ENCODE peak calls at places on chromosomes 3 and 15, in five cellular contexts. One of them, this sample, is unnamed. For H3K36me3, the result is how much of the 10 kb centered on the place peaks cover.

GRCh38 chr15:93372209-93372910 is 283.3 kb upstream of the RGMA start:
- DNase-seq in naive thymus-derived CD4-positive, alpha-beta T cell: no peak
- DNase-seq in left ventricle myocardium inferior: no peak
- DNase-seq in DND-41: no peak
- DNase-seq in effector memory CD4-positive, alpha-beta T cell: no peak
- DNase-seq in this sample: no peak

GRCh38 chr15:63942486-63943365 is 103.6 kb downstream of the DAPK2 start:
- DNase-seq in naive thymus-derived CD4-positive, alpha-beta T cell: no peak
- DNase-seq in left ventricle myocardium inferior: no peak
- DNase-seq in DND-41: no peak
- DNase-seq in effector memory CD4-positive, alpha-beta T cell: no peak
- DNase-seq in this sample: peak

GRCh38 chr15:90664650-90665287 is 52.4 kb upstream of the BLM start:
- DNase-seq in naive thymus-derived CD4-positive, alpha-beta T cell: no peak
- DNase-seq in left ventricle myocardium inferior: peak
- DNase-seq in DND-41: no peak
- DNase-seq in effector memory CD4-positive, alpha-beta T cell: no peak
- DNase-seq in this sample: peak

GRCh38 chr15:27492021-27492621 is 521.1 kb downstream of the GABRG3 start:
- DNase-seq in naive thymus-derived CD4-positive, alpha-beta T cell: no peak
- DNase-seq in left ventricle myocardium inferior: no peak
- DNase-seq in DND-41: no peak
- DNase-seq in effector memory CD4-positive, alpha-beta T cell: no peak
- DNase-seq in this sample: no peak

GRCh38 chr3:122533931-122534334 is 19.2 kb upstream of the KPNA1 start:
- DNase-seq in naive thymus-derived CD4-positive, alpha-beta T cell: no peak
- DNase-seq in left ventricle myocardium inferior: no peak
- DNase-seq in DND-41: no peak
- DNase-seq in effector memory CD4-positive, alpha-beta T cell: no peak
- DNase-seq in this sample: no peak

GRCh38 chr3:113745273-113746068 is 578 bp downstream of the NAA50 start:
- DNase-seq in naive thymus-derived CD4-positive, alpha-beta T cell: peak
- DNase-seq in left ventricle myocardium inferior: peak
- DNase-seq in DND-41: peak
- DNase-seq in effector memory CD4-positive, alpha-beta T cell: peak
- DNase-seq in this sample: peak

GRCh38 chr3:65483475-65483874 is 555.2 kb downstream of the MAGI1 start:
- DNase-seq in naive thymus-derived CD4-positive, alpha-beta T cell: no peak
- DNase-seq in left ventricle myocardium inferior: peak
- DNase-seq in DND-41: no peak
- DNase-seq in effector memory CD4-positive, alpha-beta T cell: no peak
- DNase-seq in this sample: peak

GRCh38 chr3:46565607-46566039 is 479 bp downstream of the LRRC2 start:
- DNase-seq in naive thymus-derived CD4-positive, alpha-beta T cell: peak
- DNase-seq in left ventricle myocardium inferior: peak
- DNase-seq in DND-41: peak
- DNase-seq in effector memory CD4-positive, alpha-beta T cell: no peak
- DNase-seq in this sample: peak

GRCh38 chr3:18234717-18235335 is 190.3 kb downstream of the SATB1 start:
- DNase-seq in naive thymus-derived CD4-positive, alpha-beta T cell: no peak
- DNase-seq in left ventricle myocardium inferior: peak
- DNase-seq in DND-41: no peak
- DNase-seq in effector memory CD4-positive, alpha-beta T cell: no peak
- DNase-seq in this sample: no peak

GRCh38 chr3:54188176-54188791 is 65.9 kb downstream of the CACNA2D3 start:
- DNase-seq in naive thymus-derived CD4-positive, alpha-beta T cell: peak
- DNase-seq in left ventricle myocardium inferior: no peak
- DNase-seq in DND-41: peak
- DNase-seq in effector memory CD4-positive, alpha-beta T cell: no peak
- DNase-seq in this sample: peak

GRCh38 chr3:111989061-111989678 is 9.6 kb upstream of the TAGLN3 start:
- DNase-seq in naive thymus-derived CD4-positive, alpha-beta T cell: peak
- DNase-seq in left ventricle myocardium inferior: no peak
- DNase-seq in DND-41: no peak
- DNase-seq in effector memory CD4-positive, alpha-beta T cell: no peak
- DNase-seq in this sample: no peak

GRCh38 chr3:18806633-18807032 is 341.7 kb upstream of the KCNH8 start:
- DNase-seq in naive thymus-derived CD4-positive, alpha-beta T cell: no peak
- DNase-seq in left ventricle myocardium inferior: no peak
- DNase-seq in DND-41: no peak
- DNase-seq in effector memory CD4-positive, alpha-beta T cell: no peak
- DNase-seq in this sample: no peak

GRCh38 chr3:23807161-23808015 is 1.6 kb downstream of the UBE2E1 start:
- DNase-seq in naive thymus-derived CD4-positive, alpha-beta T cell: peak
- DNase-seq in left ventricle myocardium inferior: no peak
- DNase-seq in DND-41: peak
- DNase-seq in effector memory CD4-positive, alpha-beta T cell: no peak
- DNase-seq in this sample: peak

GRCh38 chr15:100193277-100193860 is 148.4 kb downstream of the ADAMTS17 start:
- DNase-seq in naive thymus-derived CD4-positive, alpha-beta T cell: no peak
- DNase-seq in left ventricle myocardium inferior: no peak
- DNase-seq in DND-41: no peak
- DNase-seq in effector memory CD4-positive, alpha-beta T cell: no peak
- DNase-seq in this sample: no peak

GRCh38 chr3:142866841-142867631 is 21.8 kb downstream of the PCOLCE2 start:
- DNase-seq in naive thymus-derived CD4-positive, alpha-beta T cell: no peak
- DNase-seq in left ventricle myocardium inferior: no peak
- DNase-seq in DND-41: no peak
- DNase-seq in effector memory CD4-positive, alpha-beta T cell: no peak
- DNase-seq in this sample: no peak

GRCh38 chr15:60370105-60370803 is 27.5 kb downstream of the ANXA2 start:
- DNase-seq in naive thymus-derived CD4-positive, alpha-beta T cell: no peak
- DNase-seq in left ventricle myocardium inferior: no peak
- DNase-seq in DND-41: no peak
- DNase-seq in effector memory CD4-positive, alpha-beta T cell: no peak
- DNase-seq in this sample: no peak

GRCh38 chr15:38886315-38887163 is 321.9 kb upstream of the RASGRP1 start:
- DNase-seq in naive thymus-derived CD4-positive, alpha-beta T cell: no peak
- DNase-seq in left ventricle myocardium inferior: no peak
- DNase-seq in DND-41: no peak
- DNase-seq in effector memory CD4-positive, alpha-beta T cell: no peak
- DNase-seq in this sample: no peak

GRCh38 chr15:69537888-69538287 is 85.3 kb downstream of the RPLP1 start:
- DNase-seq in naive thymus-derived CD4-positive, alpha-beta T cell: no peak
- DNase-seq in left ventricle myocardium inferior: no peak
- DNase-seq in DND-41: no peak
- DNase-seq in effector memory CD4-positive, alpha-beta T cell: no peak
- DNase-seq in this sample: no peak

GRCh38 chr15:29126208-29126536 is 143.4 kb downstream of the NSMCE3 start:
- DNase-seq in naive thymus-derived CD4-positive, alpha-beta T cell: no peak
- DNase-seq in left ventricle myocardium inferior: peak
- DNase-seq in DND-41: no peak
- DNase-seq in effector memory CD4-positive, alpha-beta T cell: no peak
- DNase-seq in this sample: no peak

GRCh38 chr15:29123991-29124390 is 145.6 kb downstream of the NSMCE3 start:
- DNase-seq in naive thymus-derived CD4-positive, alpha-beta T cell: no peak
- DNase-seq in left ventricle myocardium inferior: no peak
- DNase-seq in DND-41: no peak
- DNase-seq in effector memory CD4-positive, alpha-beta T cell: no peak
- DNase-seq in this sample: no peak

GRCh38 chr15:29124581-29125381 is 144.8 kb downstream of the NSMCE3 start:
- DNase-seq in naive thymus-derived CD4-positive, alpha-beta T cell: no peak
- DNase-seq in left ventricle myocardium inferior: peak
- DNase-seq in DND-41: no peak
- DNase-seq in effector memory CD4-positive, alpha-beta T cell: no peak
- DNase-seq in this sample: no peak

GRCh38 chr15:29126821-29127461 is 142.7 kb downstream of the NSMCE3 start:
- DNase-seq in naive thymus-derived CD4-positive, alpha-beta T cell: no peak
- DNase-seq in left ventricle myocardium inferior: peak
- DNase-seq in DND-41: no peak
- DNase-seq in effector memory CD4-positive, alpha-beta T cell: no peak
- DNase-seq in this sample: no peak

DNA sequence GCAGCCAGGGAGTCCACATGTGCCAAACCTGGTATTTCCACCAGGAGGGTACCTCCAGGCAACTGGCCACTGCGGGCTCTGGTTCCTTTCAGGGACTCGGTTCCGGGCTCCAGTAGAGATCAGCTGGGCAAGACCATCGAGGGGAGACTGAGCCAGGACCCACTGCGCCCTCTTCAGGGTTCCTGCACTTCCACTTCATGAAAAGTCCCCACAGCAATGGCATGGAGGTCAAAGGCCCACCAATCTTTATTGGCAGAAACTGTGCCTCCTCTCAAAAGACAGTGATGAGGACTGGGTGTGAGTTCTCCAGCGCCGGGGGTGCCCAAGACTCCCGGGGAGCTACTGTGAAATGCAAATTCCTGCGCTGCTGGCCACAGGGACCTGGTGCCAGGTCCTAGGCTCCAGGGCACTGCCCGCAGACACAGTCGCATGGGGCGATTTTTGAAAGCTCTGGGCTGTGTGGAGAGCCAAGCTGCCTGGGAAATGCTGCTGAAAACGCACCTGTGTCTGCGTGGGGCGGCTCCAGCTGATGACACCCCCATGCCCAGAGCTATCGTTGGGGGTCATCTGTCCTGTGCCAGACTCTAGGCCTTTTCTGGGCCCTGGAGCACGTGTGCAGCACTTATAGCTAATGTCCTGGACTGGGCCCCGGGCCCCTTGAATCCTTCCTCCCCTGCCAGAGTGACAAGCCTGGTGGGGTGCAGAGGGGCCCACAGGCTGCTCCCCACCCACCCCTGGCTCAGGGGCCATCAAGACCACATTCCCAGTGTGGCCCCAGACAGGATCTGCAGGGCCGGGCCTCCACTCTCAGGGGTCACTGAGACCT is 144.0 kb downstream of the NSMCE3 start:
- DNase-seq in naive thymus-derived CD4-positive, alpha-beta T cell: no peak
- DNase-seq in left ventricle myocardium inferior: peak
- DNase-seq in DND-41: no peak
- DNase-seq in effector memory CD4-positive, alpha-beta T cell: no peak
- DNase-seq in this sample: no peak
- H3K36me3 ChIP-seq in naive thymus-derived CD4-positive, alpha-beta T cell: under half
- H3K36me3 ChIP-seq in left ventricle myocardium inferior: under half
- H3K36me3 ChIP-seq in DND-41: under half
- H3K36me3 ChIP-seq in effector memory CD4-positive, alpha-beta T cell: under half
- H3K36me3 ChIP-seq in this sample: under half

DNA sequence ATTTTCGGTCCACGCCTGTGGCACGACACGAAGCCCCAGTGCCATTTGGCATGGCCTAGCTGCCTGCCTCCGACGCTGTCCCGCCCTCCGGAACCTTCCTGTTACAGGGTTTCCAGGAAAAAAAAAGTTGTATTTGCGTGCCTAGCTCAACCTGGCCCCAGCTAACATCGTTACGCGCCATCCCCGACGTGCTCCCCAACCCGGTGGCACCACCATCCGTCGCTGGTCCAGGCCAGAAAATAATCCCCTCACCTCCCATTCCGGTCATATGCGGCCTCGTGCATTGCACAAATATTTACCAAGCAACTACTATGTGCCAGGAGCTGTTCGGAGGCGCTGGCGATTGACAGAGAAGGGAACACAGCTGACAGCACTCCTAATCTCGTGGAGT is 1.4 kb upstream of the CYP1A1 start:
- DNase-seq in naive thymus-derived CD4-positive, alpha-beta T cell: peak
- DNase-seq in left ventricle myocardium inferior: no peak
- DNase-seq in DND-41: no peak
- DNase-seq in effector memory CD4-positive, alpha-beta T cell: no peak
- DNase-seq in this sample: no peak
- H3K4me3 ChIP-seq in naive thymus-derived CD4-positive, alpha-beta T cell: peak
- H3K4me3 ChIP-seq in left ventricle myocardium inferior: peak
- H3K4me3 ChIP-seq in DND-41: no peak
- H3K4me3 ChIP-seq in effector memory CD4-positive, alpha-beta T cell: peak
- H3K4me3 ChIP-seq in this sample: peak

DNA sequence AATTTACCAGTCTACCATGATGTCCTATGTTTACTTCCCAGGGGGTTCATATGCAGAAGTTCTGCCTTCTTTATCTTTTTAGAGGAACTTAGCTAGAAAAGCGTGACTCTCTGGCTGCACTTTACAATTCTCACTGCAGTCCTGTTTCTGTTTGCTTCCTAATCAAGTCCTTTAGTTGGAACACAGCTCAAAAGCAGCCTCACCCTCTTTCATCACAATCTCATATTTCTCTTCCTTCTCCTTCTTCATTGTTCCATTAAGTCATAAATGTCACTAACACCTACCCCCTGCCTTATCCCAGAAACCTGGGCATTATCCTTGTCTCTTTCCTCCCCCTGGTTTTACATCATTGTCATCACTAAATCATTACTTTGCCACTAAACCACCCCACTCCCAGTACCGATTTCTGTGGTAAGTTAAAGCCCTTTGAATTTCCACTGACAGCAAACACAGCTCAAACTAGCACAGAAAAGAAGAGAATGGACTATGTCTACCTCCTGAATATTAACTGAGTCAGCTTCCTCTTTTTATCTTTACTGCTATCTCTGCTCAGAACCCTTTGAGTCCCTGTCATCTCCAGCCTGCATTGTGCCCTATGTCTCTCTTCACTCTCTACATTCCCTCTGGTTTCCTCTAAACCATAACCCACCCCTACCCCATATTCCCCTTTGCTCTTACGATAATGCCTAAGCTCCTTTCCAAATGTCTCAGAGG is 13.8 kb upstream of the PPP4R2 start:
- DNase-seq in naive thymus-derived CD4-positive, alpha-beta T cell: no peak
- DNase-seq in left ventricle myocardium inferior: no peak
- DNase-seq in DND-41: no peak
- DNase-seq in effector memory CD4-positive, alpha-beta T cell: no peak
- DNase-seq in this sample: no peak
- H3K27ac ChIP-seq in naive thymus-derived CD4-positive, alpha-beta T cell: no peak
- H3K27ac ChIP-seq in left ventricle myocardium inferior: no peak
- H3K27ac ChIP-seq in DND-41: no peak
- H3K27ac ChIP-seq in effector memory CD4-positive, alpha-beta T cell: no peak
- H3K27ac ChIP-seq in this sample: no peak

GRCh38 chr3:39144095-39144747 is 9.2 kb downstream of the CSRNP1 start:
- DNase-seq in naive thymus-derived CD4-positive, alpha-beta T cell: no peak
- DNase-seq in left ventricle myocardium inferior: no peak
- DNase-seq in DND-41: no peak
- DNase-seq in effector memory CD4-positive, alpha-beta T cell: no peak
- DNase-seq in this sample: no peak
- H3K36me3 ChIP-seq in naive thymus-derived CD4-positive, alpha-beta T cell: under half
- H3K36me3 ChIP-seq in left ventricle myocardium inferior: half or more
- H3K36me3 ChIP-seq in DND-41: under half
- H3K36me3 ChIP-seq in effector memory CD4-positive, alpha-beta T cell: half or more
- H3K36me3 ChIP-seq in this sample: under half

GRCh38 chr3:55481918-55482495 is 5.1 kb downstream of the WNT5A start:
- DNase-seq in naive thymus-derived CD4-positive, alpha-beta T cell: no peak
- DNase-seq in left ventricle myocardium inferior: no peak
- DNase-seq in DND-41: no peak
- DNase-seq in effector memory CD4-positive, alpha-beta T cell: no peak
- DNase-seq in this sample: peak
- H3K4me3 ChIP-seq in naive thymus-derived CD4-positive, alpha-beta T cell: no peak
- H3K4me3 ChIP-seq in left ventricle myocardium inferior: peak
- H3K4me3 ChIP-seq in DND-41: no peak
- H3K4me3 ChIP-seq in effector memory CD4-positive, alpha-beta T cell: no peak
- H3K4me3 ChIP-seq in this sample: no peak

GRCh38 chr15:40764766-40765136 is 883 bp downstream of the GCHFR start:
- DNase-seq in naive thymus-derived CD4-positive, alpha-beta T cell: no peak
- DNase-seq in left ventricle myocardium inferior: no peak
- DNase-seq in DND-41: no peak
- DNase-seq in effector memory CD4-positive, alpha-beta T cell: no peak
- DNase-seq in this sample: no peak

GRCh38 chr15:40766906-40767837 is 2.6 kb upstream of the C15orf62 start:
- DNase-seq in naive thymus-derived CD4-positive, alpha-beta T cell: no peak
- DNase-seq in left ventricle myocardium inferior: no peak
- DNase-seq in DND-41: no peak
- DNase-seq in effector memory CD4-positive, alpha-beta T cell: no peak
- DNase-seq in this sample: no peak

GRCh38 chr15:40762919-40763800 is 708 bp upstream of the GCHFR start:
- DNase-seq in naive thymus-derived CD4-positive, alpha-beta T cell: peak
- DNase-seq in left ventricle myocardium inferior: peak
- DNase-seq in DND-41: no peak
- DNase-seq in effector memory CD4-positive, alpha-beta T cell: no peak
- DNase-seq in this sample: peak

GRCh38 chr15:40766194-40766830 is 2.4 kb downstream of the GCHFR start:
- DNase-seq in naive thymus-derived CD4-positive, alpha-beta T cell: no peak
- DNase-seq in left ventricle myocardium inferior: no peak
- DNase-seq in DND-41: no peak
- DNase-seq in effector memory CD4-positive, alpha-beta T cell: no peak
- DNase-seq in this sample: no peak

GRCh38 chr15:40763801-40764765 is at the start of gene GCHFR:
- DNase-seq in naive thymus-derived CD4-positive, alpha-beta T cell: peak
- DNase-seq in left ventricle myocardium inferior: peak
- DNase-seq in DND-41: no peak
- DNase-seq in effector memory CD4-positive, alpha-beta T cell: peak
- DNase-seq in this sample: peak
- H3K27ac ChIP-seq in naive thymus-derived CD4-positive, alpha-beta T cell: peak
- H3K27ac ChIP-seq in left ventricle myocardium inferior: peak
- H3K27ac ChIP-seq in DND-41: no peak
- H3K27ac ChIP-seq in effector memory CD4-positive, alpha-beta T cell: peak
- H3K27ac ChIP-seq in this sample: peak